ENCODE peak calls at places on chromosomes 13 and 19, in seven cellular contexts. W is lower lobe of right lung; R is SK-N-SH; C is BE2C; Y is CD8-positive, alpha-beta T cell; Q is adrenal gland; X is mucosa of descending colon. D is an unnamed sample. For H3K4me1, the result is how much of the 10 kb centered on the place peaks cover.

GRCh38 chr19:2042485-2043268 is 8.4 kb downstream of the MKNK2 start:
- DNase-seq in W (peak), Q (peak), C (no peak), Y (no peak), X (peak), R (no peak), D (no peak)

GRCh38 chr19:543912-544608 is at the start of gene GZMM:
- DNase-seq in X (peak), W (no peak), Q (no peak), C (no peak), R (no peak), Y (peak), D (peak)

GRCh38 chr19:55462722-55463121 is 1.3 kb upstream of the ISOC2 start:
- DNase-seq in Q (no peak), C (peak), W (no peak), R (no peak), X (no peak), Y (no peak), D (no peak)

GRCh38 chr13:58827904-58828303 is 1196.4 kb downstream of the PCDH17 start:
- DNase-seq in W (no peak), C (no peak), Y (no peak), Q (no peak), R (no peak), X (no peak), D (no peak)

GRCh38 chr13:59680429-59681024 is 483.2 kb downstream of the DIAPH3 start:
- DNase-seq in W (no peak), Y (no peak), X (no peak), C (no peak), R (no peak), Q (no peak), D (no peak)

GRCh38 chr13:78254113-78254512 is 335.5 kb upstream of the EDNRB start:
- DNase-seq in Y (no peak), Q (no peak), W (no peak), R (no peak), C (no peak), X (no peak), D (no peak)

GRCh38 chr13:27830010-27830409 is 37.7 kb downstream of the GSX1 start:
- DNase-seq in C (peak), Y (peak), W (peak), Q (peak), R (peak), X (peak), D (peak)

GRCh38 chr13:23752111-23753001 is 136.8 kb downstream of the MIPEP start:
- DNase-seq in R (no peak), Q (no peak), Y (no peak), C (no peak), W (no peak), X (no peak), D (no peak)

GRCh38 chr19:24033962-24034342 is 53.0 kb upstream of the ZNF254 start:
- DNase-seq in Y (no peak), W (peak), R (peak), X (peak), C (peak), Q (peak), D (peak)

GRCh38 chr19:33396701-33397535 is 23.4 kb downstream of the CEBPG start:
- DNase-seq in Q (no peak), W (peak), C (peak), Y (no peak), R (peak), X (peak), D (no peak)

GRCh38 chr13:111153977-111154332 is 38.8 kb downstream of the ARHGEF7 start:
- DNase-seq in W (no peak), Y (peak), R (no peak), Q (peak), X (no peak), C (no peak), D (no peak)

GRCh38 chr19:55601127-55601526 is 1.0 kb downstream of the ZNF524 start:
- DNase-seq in W (no peak), Y (no peak), R (no peak), C (no peak), X (no peak), Q (no peak), D (no peak)

GRCh38 chr19:55536951-55537740 is at the start of gene SBK2:
- DNase-seq in X (no peak), C (peak), W (no peak), Y (no peak), R (peak), Q (no peak), D (no peak)

GRCh38 chr19:17944301-17944700 is 11.5 kb downstream of the CCDC124 start:
- DNase-seq in X (no peak), R (no peak), C (no peak), Q (peak), Y (no peak), W (no peak), D (no peak)

GRCh38 chr13:41502676-41503075 is 45.3 kb downstream of the RGCC start:
- DNase-seq in Y (no peak), Q (no peak), C (no peak), X (no peak), W (no peak), R (no peak), D (peak)

GRCh38 chr13:49690133-49690989 is 925 bp downstream of the EBPL start:
- DNase-seq in R (peak), Q (peak), W (no peak), Y (no peak), C (peak), X (no peak), D (no peak)

DNA sequence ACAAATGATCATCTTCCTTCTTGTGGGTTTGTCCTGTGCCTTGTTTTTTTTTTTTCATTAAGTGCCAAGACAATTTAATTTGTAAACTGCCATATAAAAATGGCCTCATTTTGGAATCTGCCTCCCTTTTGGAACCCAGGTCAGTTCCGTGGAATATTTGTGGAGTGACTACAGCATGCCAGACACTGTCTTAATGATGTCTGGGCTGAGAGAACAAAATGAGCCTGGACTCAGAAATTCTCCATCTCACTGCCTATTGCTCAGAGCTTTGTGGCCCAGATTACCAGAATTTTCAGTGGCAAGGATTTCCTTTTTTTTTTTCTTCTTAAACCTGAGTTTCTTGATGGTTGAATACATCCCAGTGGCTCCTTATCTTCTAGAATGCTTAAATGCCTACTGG is 340.6 kb downstream of the ENOX1 start:
- DNase-seq in C (no peak), Q (no peak), R (no peak), Y (no peak), X (no peak), W (no peak), D (no peak)
- H3K4me3 ChIP-seq in C (no peak), Q (no peak), R (no peak), Y (no peak), X (no peak), W (no peak), D (no peak)

GRCh38 chr13:32880636-32881035 is 135.6 kb upstream of the KL start:
- DNase-seq in Y (no peak), R (no peak), C (no peak), Q (no peak), X (no peak), W (no peak), D (no peak)
- H3K4me1 ChIP-seq in Y (under half), R (under half), C (under half), Q (under half), X (under half), W (under half), D (under half)

GRCh38 chr13:113448545-113448884 is 4.8 kb downstream of the ADPRHL1 start:
- DNase-seq in R (no peak), W (no peak), Q (peak), C (no peak), Y (no peak), X (peak), D (no peak)
- H3K4me3 ChIP-seq in R (no peak), W (peak), Q (no peak), C (no peak), Y (no peak), X (no peak), D (no peak)

DNA sequence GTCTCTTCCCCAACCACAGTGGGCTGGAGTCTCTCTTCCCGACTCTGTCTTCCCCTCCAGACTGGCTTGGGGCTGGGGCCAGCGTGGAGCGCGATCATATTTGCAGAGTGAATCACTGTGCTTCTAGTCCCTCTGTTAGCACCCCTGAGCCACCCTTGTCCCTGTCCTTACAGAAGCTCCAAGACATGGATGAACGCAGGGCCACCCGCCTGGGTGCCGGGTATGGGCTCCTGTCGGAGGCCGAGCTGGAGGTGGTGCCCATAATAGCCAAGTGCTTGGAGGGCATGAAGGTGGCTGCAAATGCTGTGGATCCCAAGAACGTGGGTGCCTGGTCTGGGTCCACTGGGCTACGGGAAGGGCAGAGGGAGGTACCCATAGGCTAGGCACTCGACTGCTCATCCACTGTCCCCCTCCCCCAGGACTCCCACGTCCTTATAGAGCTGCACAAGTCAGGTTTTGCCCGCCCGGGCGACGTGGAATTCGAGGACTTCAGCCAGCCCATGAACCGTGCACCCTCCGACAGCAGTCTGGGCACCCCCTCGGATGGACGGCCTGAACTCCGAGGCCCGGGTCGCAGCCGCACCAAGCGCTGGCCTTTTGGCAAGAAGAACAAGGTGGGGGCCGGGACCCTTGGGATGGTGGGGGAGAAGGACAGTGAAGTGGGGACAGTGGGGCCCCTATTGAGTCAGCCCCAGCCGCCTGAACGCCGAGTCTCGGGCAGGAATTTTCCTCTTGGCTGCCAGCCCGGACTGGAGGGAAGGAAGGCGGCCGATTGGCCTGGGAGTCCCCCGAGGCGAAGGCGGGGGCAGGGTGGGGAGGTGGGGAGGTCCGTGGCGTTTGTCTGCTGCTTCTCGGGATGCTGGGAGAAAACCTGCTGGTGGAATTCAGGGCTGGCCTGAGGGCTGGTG is 5.2 kb downstream of the TRIP10 start:
- DNase-seq in Q (peak), C (peak), W (peak), Y (no peak), X (peak), R (no peak), D (no peak)
- H3K4me1 ChIP-seq in Q (under half), C (under half), W (half or more), Y (under half), X (under half), R (under half), D (under half)

GRCh38 chr19:50231821-50232220 is 28.4 kb downstream of the MYH14 start:
- DNase-seq in W (no peak), R (no peak), Q (no peak), C (no peak), Y (no peak), X (no peak), D (no peak)
- H3K4me3 ChIP-seq in W (no peak), R (no peak), Q (no peak), C (no peak), Y (no peak), X (no peak), D (no peak)

DNA sequence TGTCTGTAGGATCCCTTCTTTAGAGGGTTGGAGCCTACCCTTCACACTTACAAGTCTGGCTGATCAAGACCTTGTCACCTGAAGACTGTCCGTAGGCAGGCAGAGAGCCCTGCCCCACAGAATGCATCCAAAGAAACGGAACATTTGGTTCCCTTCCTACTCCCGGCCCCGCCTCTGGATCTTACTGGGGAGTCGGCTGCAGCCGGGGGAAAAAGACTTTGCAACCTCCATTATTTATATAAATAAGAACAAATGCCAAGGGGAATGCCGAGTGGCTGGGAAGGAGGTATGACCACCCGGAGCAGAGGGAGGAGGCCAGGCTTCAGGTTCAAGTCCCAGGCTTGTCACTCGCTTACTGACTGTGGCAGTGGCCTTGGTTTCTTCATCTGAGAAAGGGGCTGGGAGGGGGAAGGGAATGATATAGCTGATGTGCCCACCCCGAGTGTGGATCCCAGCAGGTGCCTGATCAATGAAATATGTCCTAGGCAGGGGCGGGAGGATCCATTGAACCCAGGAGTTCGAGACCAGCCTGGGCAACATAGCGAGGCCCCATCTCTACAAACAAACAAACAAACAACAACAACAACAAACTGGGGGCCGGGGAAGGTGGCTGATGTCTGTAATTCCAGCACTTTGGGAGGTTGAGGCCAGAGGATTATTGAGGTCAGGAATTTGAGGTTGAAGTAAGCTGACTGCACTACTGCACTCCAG is 48.7 kb downstream of the RFX2 start:
- DNase-seq in Q (peak), R (no peak), C (no peak), Y (no peak), W (no peak), X (peak), D (no peak)
- H3K4me1 ChIP-seq in Q (under half), R (under half), C (under half), Y (under half), W (half or more), X (half or more), D (under half)

GRCh38 chr19:47725759-47726401 is 12.7 kb downstream of the EHD2 start:
- DNase-seq in X (no peak), W (peak), C (no peak), Y (no peak), Q (no peak), R (no peak), D (no peak)

GRCh38 chr19:47723573-47723923 is 10.3 kb downstream of the EHD2 start:
- DNase-seq in X (no peak), Y (no peak), W (peak), R (no peak), Q (peak), C (peak), D (no peak)

GRCh38 chr19:47716270-47716937 is 3.2 kb downstream of the EHD2 start:
- DNase-seq in X (no peak), R (no peak), C (no peak), Y (no peak), Q (peak), W (no peak), D (no peak)

GRCh38 chr19:47719047-47719885 is 6.0 kb downstream of the EHD2 start:
- DNase-seq in W (peak), Y (no peak), Q (peak), X (peak), C (peak), R (peak), D (no peak)

GRCh38 chr19:47720669-47721068 is 7.4 kb downstream of the EHD2 start:
- DNase-seq in R (no peak), X (no peak), W (no peak), Q (no peak), Y (no peak), C (no peak), D (no peak)
- H3K4me3 ChIP-seq in R (no peak), X (no peak), W (peak), Q (no peak), Y (no peak), C (no peak), D (no peak)

GRCh38 chr13:21834511-21834910 is 163.6 kb downstream of the FGF9 start:
- DNase-seq in X (no peak), Y (no peak), R (no peak), Q (no peak), C (no peak), W (no peak), D (no peak)
- H3K4me1 ChIP-seq in X (under half), Y (under half), R (under half), Q (under half), C (under half), W (under half), D (under half)

DNA sequence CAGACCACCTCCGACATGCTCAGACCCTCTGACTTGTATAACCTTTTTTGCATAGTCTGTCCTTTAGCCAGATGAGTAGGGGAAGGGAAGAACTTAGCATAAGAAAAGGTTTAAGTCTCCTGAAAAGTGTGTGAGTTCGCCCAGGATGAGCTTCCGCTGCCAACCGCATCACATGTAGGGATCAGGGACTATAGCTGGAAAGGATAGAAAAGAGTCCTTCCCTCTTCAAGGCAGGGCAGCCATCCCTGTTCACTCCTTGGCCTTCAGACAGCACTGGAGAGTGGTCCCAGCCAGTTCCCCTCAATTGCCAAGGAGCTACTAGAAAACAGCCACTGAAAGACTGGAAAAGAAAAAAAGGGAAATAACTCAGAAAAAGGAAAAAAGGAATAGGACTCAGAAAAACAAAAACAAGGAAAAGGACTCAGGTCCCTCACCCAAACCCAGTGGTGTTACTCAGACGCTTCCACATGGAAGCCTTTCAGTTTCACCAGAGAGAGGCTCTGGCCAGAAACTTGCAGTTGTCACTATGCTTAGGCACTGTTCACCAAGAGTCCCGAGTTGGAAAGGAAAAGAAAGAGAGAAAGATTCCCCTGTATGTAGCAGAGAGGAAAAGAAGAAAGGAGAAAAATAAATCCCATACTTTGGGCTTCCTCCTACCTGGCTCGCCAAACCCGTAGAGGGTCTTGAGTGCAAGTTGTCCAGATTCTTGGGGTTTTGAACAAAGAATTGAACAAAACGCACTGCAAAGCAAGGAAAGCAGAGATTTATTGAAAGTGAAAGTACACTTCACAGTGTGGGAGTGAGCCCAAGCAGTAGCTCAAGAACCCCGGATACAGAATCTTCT is 5.6 kb upstream of the TM9SF2 start:
- DNase-seq in Y (no peak), R (no peak), X (peak), W (no peak), C (no peak), Q (no peak), D (no peak)
- H3K4me3 ChIP-seq in Y (peak), R (peak), X (no peak), W (peak), C (peak), Q (peak), D (peak)

D was measured in naive thymus-derived CD4-positive, alpha-beta T cell.